ENCODE peak calls at places on chromosomes 5 and 9, in four cellular contexts. T is sigmoid colon, N is uterus, O is MM.1S. J is an unnamed sample. For H3K4me1, the result is how much of the 10 kb centered on the place peaks cover.

GRCh38 chr5:179271301-179271650 is 74.0 kb downstream of the ADAMTS2 start:
- DNase-seq in T (no peak), N (no peak), O (no peak), J (peak)

GRCh38 chr5:176902911-176903664 is 3.9 kb upstream of the HK3 start:
- DNase-seq in T (no peak), N (no peak), O (no peak), J (no peak)

GRCh38 chr5:171162602-171163001 is 146.4 kb upstream of the TLX3 start:
- DNase-seq in T (no peak), N (no peak), O (peak), J (peak)

GRCh38 chr5:151080620-151081425 is at the start of gene TNIP1:
- DNase-seq in T (peak), N (peak), O (peak), J (peak)

GRCh38 chr5:58582411-58583393 is at the start of gene RAB3C:
- DNase-seq in T (peak), N (peak), O (peak), J (peak)

GRCh38 chr5:174615986-174616500 is 108.3 kb upstream of the MSX2 start:
- DNase-seq in T (no peak), N (no peak), O (no peak), J (peak)

GRCh38 chr9:98357921-98358535 is 102.6 kb upstream of the TBC1D2 start:
- DNase-seq in T (no peak), N (no peak), O (no peak), J (no peak)

GRCh38 chr5:150057052-150057451 is 29.3 kb downstream of the CSF1R start:
- DNase-seq in T (no peak), N (no peak), O (no peak), J (no peak)

GRCh38 chr9:137836831-137837241 is 40.7 kb upstream of the CACNA1B start:
- DNase-seq in T (peak), N (no peak), O (no peak), J (peak)
- TF ChIP-seq CTCF in T (no peak), N (no peak), O (no peak), J (peak)

GRCh38 chr9:93299418-93300174 is 115.7 kb downstream of the WNK2 start:
- DNase-seq in T (peak), N (no peak), O (no peak), J (peak)

GRCh38 chr9:93300175-93300572 is 116.2 kb downstream of the WNK2 start:
- DNase-seq in T (no peak), N (no peak), O (no peak), J (peak)

GRCh38 chr9:93296889-93297480 is 113.0 kb downstream of the WNK2 start:
- DNase-seq in T (no peak), N (no peak), O (no peak), J (peak)

GRCh38 chr9:93298498-93299417 is 114.8 kb downstream of the WNK2 start:
- DNase-seq in T (peak), N (no peak), O (no peak), J (peak)

DNA sequence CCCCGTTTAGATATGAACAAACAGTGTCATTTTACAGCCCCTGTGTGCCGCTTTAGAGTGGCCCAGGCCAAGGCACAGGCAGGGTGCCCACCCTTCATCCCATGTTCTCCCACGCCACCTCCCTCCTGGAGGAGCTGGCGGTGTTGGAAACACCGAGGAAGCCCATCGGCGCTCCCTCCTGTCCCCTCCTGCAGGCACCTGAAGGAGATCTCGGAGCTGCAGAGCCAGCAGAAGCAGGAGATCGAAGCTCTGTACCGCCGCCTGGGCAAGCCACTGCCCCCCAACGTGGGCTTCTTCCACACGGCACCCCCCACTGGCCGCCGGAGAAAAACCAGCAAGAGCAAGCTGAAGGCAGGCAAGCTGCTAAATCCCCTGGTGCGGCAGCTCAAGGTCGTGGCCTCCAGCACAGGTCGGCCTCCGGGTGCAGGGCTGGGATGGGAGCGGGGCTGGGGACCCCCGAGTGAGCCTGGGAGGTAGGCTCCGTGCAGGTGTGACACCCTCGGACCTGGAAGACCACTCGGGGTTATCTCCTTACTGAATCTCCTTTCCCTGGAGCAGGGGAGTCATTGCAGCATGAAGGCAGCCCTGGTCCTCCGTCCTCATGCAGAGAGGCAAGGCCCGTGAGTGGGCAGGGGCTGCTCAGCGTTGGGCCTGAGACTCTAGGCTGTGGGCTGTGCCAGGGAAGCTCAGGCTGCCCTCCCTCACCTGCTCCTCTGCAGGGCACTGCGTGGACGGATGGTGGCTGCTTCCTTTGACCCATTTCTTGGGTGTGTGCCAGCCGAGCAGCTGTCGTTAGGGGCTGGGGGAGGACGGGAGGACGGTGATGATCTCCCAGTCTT is 113.9 kb downstream of the WNK2 start:
- DNase-seq in T (peak), N (no peak), O (no peak), J (peak)
- H3K4me1 ChIP-seq in T (under half), N (under half), O (under half), J (under half)

GRCh38 chr5:96434201-96434645 is 1.2 kb upstream of the PCSK1 start:
- DNase-seq in T (no peak), N (no peak), O (peak), J (peak)
- TF ChIP-seq CTCF in T (no peak), N (no peak), O (peak), J (no peak)

GRCh38 chr9:92299116-92299515 is 5.6 kb upstream of the IARS1 start:
- DNase-seq in T (no peak), N (no peak), O (no peak), J (no peak)
- H3K4me1 ChIP-seq in T (under half), N (under half), O (under half), J (under half)

GRCh38 chr5:40679998-40680681 is 425 bp downstream of the PTGER4 start:
- DNase-seq in T (peak), N (no peak), O (peak), J (peak)

GRCh38 chr5:40677456-40677855 is 2.3 kb upstream of the PTGER4 start:
- DNase-seq in T (no peak), N (no peak), O (no peak), J (no peak)

GRCh38 chr5:40678021-40678939 is 1.4 kb upstream of the PTGER4 start:
- DNase-seq in T (no peak), N (no peak), O (peak), J (no peak)

GRCh38 chr5:40680741-40681350 is 1.1 kb downstream of the PTGER4 start:
- DNase-seq in T (peak), N (peak), O (no peak), J (peak)

DNA sequence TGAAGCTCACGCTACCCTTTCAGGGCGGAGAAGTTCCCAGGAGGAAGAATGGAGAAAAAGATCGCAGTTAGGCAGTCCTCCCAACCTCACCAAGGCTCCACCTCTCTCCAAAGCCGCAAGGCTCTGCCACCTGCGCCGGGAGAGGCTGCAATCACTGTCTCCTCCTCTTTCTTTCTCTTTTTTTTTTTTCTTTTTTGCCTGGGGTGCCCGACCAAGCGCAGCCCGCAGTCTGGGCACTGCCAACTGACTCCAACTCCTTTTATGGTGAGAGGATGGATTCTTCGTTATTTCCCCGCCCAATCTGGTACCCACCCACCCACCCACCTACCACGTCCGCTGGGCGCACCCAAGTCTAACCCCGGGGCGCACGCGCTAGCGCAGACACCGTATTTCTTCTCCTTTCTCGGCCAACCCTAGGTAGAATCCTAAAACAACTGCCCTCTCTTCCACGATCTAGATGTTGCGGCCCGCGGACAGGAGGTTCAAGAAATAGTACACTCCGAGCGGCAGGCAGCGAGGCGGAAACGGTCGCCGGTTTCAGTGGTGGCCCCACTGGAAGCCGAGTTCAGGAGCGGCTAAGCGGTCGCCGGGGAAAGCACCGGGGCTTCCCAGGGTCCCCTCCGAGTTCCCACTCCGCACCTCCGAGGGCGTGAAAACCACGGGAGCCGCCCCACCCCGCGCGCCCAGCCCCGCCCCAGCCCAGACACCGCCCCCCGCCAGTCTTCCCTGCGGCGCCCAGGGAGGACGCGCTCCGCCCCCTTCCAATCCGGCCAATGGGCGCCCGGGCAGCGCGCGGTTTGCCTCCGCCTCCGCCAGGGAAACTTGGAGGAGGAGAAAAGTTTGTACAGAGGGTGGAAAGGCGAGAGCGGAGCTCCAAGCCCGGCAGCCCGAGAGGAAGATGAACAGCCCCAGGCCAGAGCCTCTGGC is at the start of gene PTGER4:
- DNase-seq in T (peak), N (peak), O (peak), J (peak)
- TF ChIP-seq CTCF in T (no peak), N (no peak), O (no peak), J (no peak)

GRCh38 chr5:116037236-116037822 is 5.1 kb downstream of the ARL14EPL start:
- DNase-seq in T (no peak), N (no peak), O (no peak), J (no peak)

GRCh38 chr5:116038817-116039216 is 6.5 kb downstream of the ARL14EPL start:
- DNase-seq in T (no peak), N (no peak), O (no peak), J (no peak)

GRCh38 chr5:116032991-116033390 is 719 bp downstream of the ARL14EPL start:
- DNase-seq in T (no peak), N (no peak), O (peak), J (no peak)

GRCh38 chr5:116032094-116032517 is at the start of gene ARL14EPL:
- DNase-seq in T (no peak), N (no peak), O (no peak), J (no peak)

GRCh38 chr5:116035123-116035522 is 2.9 kb downstream of the ARL14EPL start:
- DNase-seq in T (no peak), N (no peak), O (no peak), J (no peak)
- H3K4me1 ChIP-seq in T (under half), N (under half), O (under half), J (under half)

DNA sequence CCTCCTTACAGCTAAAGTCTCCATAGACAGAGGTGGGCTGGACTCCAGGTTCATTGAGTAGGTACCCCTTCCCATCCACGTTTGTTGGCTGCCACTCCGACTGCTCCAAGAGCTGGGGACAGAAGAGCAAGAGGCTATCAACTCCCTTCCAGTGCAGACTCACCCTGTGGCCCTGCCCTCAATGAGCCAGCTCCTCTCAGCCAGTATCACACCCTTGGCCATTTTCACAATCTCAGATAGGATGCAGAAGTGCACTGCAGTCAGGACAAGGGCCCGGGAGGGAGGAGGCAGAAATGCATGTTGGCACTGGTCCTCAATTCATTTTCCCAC is 6.2 kb downstream of the IRF1 start:
- DNase-seq in T (peak), N (peak), O (no peak), J (no peak)
- TF ChIP-seq CTCF in T (no peak), N (no peak), O (no peak), J (no peak)

GRCh38 chr9:106887066-106887465 is 24.1 kb downstream of the ZNF462 start:
- DNase-seq in T (no peak), N (no peak), O (no peak), J (no peak)

GRCh38 chr9:106891286-106891685 is 28.3 kb downstream of the ZNF462 start:
- DNase-seq in T (no peak), N (no peak), O (no peak), J (no peak)

GRCh38 chr9:106890621-106891020 is 27.7 kb downstream of the ZNF462 start:
- DNase-seq in T (no peak), N (no peak), O (no peak), J (no peak)

GRCh38 chr9:106886111-106887046 is 23.4 kb downstream of the ZNF462 start:
- DNase-seq in T (no peak), N (no peak), O (no peak), J (no peak)

DNA sequence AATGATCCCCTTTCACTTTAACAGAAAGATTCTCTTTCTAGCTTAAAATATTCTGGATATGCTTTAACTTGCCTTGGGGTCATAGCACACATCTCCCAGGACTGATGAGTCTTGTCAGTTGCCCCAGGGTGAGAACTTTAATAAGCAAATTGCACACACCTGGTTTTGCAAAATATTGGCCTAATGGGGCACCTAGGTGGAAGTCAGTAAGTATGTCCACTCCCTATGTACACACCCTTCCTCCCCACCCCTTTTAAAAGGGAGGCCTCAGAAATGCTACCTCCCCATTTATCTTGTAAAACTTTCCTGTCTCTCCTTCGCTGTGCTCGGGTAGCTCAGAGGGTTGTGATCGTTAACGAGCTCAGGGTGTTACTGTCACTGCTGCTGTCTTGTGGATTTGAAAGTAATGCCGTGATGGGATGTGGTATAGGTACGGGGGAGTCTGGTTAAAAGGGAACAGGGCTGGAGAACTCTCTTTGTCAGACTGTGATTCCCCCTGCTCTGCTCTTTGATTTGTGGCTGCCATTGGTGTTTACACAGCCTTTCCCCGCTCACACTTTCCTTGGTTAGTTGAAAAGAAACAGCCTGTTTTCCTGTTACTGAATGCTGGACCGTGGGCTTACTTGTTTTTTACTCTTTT is 26.1 kb downstream of the ZNF462 start:
- DNase-seq in T (no peak), N (no peak), O (no peak), J (no peak)
- H3K4me1 ChIP-seq in T (half or more), N (under half), O (under half), J (under half)

GRCh38 chr5:76145945-76146344 is 62.8 kb downstream of the SV2C start:
- DNase-seq in T (no peak), N (no peak), O (no peak), J (peak)
- TF ChIP-seq CTCF in T (no peak), N (no peak), O (peak), J (peak)

GRCh38 chr9:127550277-127550676 is 61.8 kb upstream of the STXBP1 start:
- DNase-seq in T (no peak), N (no peak), O (no peak), J (no peak)

GRCh38 chr9:127548352-127548878 is 63.7 kb upstream of the STXBP1 start:
- DNase-seq in T (no peak), N (no peak), O (no peak), J (no peak)

GRCh38 chr9:127549218-127549617 is 62.9 kb upstream of the STXBP1 start:
- DNase-seq in T (no peak), N (no peak), O (no peak), J (no peak)

GRCh38 chr9:127550751-127551150 is 61.3 kb upstream of the STXBP1 start:
- DNase-seq in T (no peak), N (no peak), O (no peak), J (no peak)

DNA sequence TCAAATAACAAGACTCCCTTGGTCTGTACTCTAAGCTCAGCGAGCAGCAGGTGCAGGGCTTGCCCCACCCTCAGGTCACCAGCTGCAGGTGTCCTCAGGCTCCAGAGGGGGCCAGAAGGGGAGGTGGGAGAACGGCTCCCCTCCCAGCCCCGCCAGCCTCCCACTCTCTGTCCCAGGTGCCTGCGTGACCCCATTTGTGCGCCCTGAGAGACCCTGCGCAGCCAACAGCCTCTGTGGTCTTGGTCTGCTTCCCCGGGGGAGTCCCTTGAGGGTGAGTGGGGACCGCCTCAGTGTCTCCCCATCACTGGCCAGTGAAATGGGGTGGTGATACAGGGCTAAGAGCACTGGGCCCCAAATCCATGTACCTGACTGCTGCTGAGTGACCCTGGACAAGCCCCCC is 62.3 kb upstream of the STXBP1 start:
- DNase-seq in T (no peak), N (no peak), O (no peak), J (no peak)
- H3K4me1 ChIP-seq in T (half or more), N (under half), O (under half), J (under half)

J was measured in endodermal cell.